ENCODE peak calls at places on chromosomes 7 and 10, in seven cellular contexts. F, E, P, N, V, W and A are unnamed samples.
A peak's percentile ranks its signal among the peaks of the same experiment; 100 is the strongest.

GRCh38 chr7:2162959-2163358 is 69.8 kb downstream of the MAD1L1 start:
- DNase-seq in F (no peak), E (no peak), P (no peak), N (no peak), V (no peak), W (peak; percentile 8), A (no peak)

GRCh38 chr7:157651366-157652160 is 314.8 kb downstream of the DNAJB6 start:
- DNase-seq in F (no peak), E (no peak), P (no peak), N (no peak), V (no peak), W (no peak), A (no peak)

GRCh38 chr7:1255083-1255816 is 22.6 kb downstream of the UNCX start:
- DNase-seq in F (no peak), E (no peak), P (no peak), N (no peak), V (no peak), W (no peak), A (no peak)

GRCh38 chr10:77909021-77909754 is 17.4 kb downstream of the DLG5 start:
- DNase-seq in F (no peak), E (no peak), P (no peak), N (no peak), V (no peak), W (no peak), A (no peak)

GRCh38 chr7:158072889-158073730 is 514.5 kb downstream of the PTPRN2 start:
- DNase-seq in F (no peak), E (no peak), P (no peak), N (no peak), V (no peak), W (no peak), A (no peak)

GRCh38 chr7:117008849-117009531 is 55.7 kb downstream of the ST7 start:
- DNase-seq in F (no peak), E (no peak), P (no peak), N (no peak), V (no peak), W (no peak), A (no peak)

GRCh38 chr7:102836206-102836938 is 76.4 kb upstream of the LRRC17 start:
- DNase-seq in F (no peak), E (peak; percentile 68), P (no peak), N (no peak), V (no peak), W (no peak), A (peak; percentile 81)

GRCh38 chr7:37449621-37450020 is 957 bp upstream of the ELMO1 start:
- DNase-seq in F (no peak), E (no peak), P (no peak), N (no peak), V (no peak), W (no peak), A (no peak)

GRCh38 chr7:67487316-67487715 is 490.7 kb downstream of the TYW1 start:
- DNase-seq in F (no peak), E (no peak), P (peak; percentile 43), N (no peak), V (no peak), W (no peak), A (no peak)

GRCh38 chr7:34564091-34564490 is 93.9 kb upstream of the NPSR1 start:
- DNase-seq in F (no peak), E (no peak), P (no peak), N (no peak), V (no peak), W (no peak), A (no peak)

GRCh38 chr10:71250405-71250804 is 38.0 kb downstream of the UNC5B start:
- DNase-seq in F (no peak), E (no peak), P (no peak), N (no peak), V (no peak), W (no peak), A (no peak)